ENCODE peak calls at places on chromosomes 1 and 21, in ten cellular contexts. N is tibial artery; J is CD8-positive, alpha-beta T cell; M is fibroblast of the aortic adventitia; O is AG10803; D is neural crest cell; C is astrocyte; H is uterus; Q is GM06990; F is left lung. P is an unnamed sample.

GRCh38 chr21:36403713-36404112 is 18.5 kb downstream of the CHAF1B start:
- DNase-seq in F (no peak), H (no peak), O (no peak), N (no peak), J (no peak), C (no peak), Q (no peak), D (no peak), M (no peak), P (no peak)

GRCh38 chr1:102919659-102920058 is 188.7 kb downstream of the COL11A1 start:
- DNase-seq in D (no peak), J (no peak), N (no peak), F (no peak), C (peak; percentile 77), M (peak; percentile 50), O (peak; percentile 22), Q (no peak), H (no peak), P (no peak)

GRCh38 chr1:116972676-116973035 is 28.9 kb upstream of the CD101 start:
- DNase-seq in M (no peak), Q (no peak), J (no peak), N (no peak), O (no peak), C (peak; percentile 51), F (no peak), D (no peak), H (no peak), P (no peak)

GRCh38 chr1:10835423-10836421 is 39.3 kb upstream of the CASZ1 start:
- DNase-seq in C (peak; percentile 32), Q (peak; percentile 23), D (peak; percentile 79), O (peak; percentile 6), J (no peak), N (no peak), H (peak; percentile 60), M (peak; percentile 8), F (peak; percentile 83), P (no peak)

GRCh38 chr1:245648749-245649517 is 494.1 kb downstream of the KIF26B start:
- DNase-seq in F (no peak), O (no peak), J (no peak), D (no peak), M (no peak), Q (peak; percentile 41), C (no peak), N (no peak), H (no peak), P (no peak)

GRCh38 chr21:39079617-39080016 is 103.6 kb downstream of the PSMG1 start:
- DNase-seq in D (no peak), M (no peak), Q (no peak), H (no peak), N (peak; percentile 86), J (no peak), O (no peak), F (peak; percentile 95), C (peak; percentile 21), P (no peak)

GRCh38 chr1:99737016-99737415 is 29.4 kb downstream of the FRRS1 start:
- DNase-seq in O (peak; percentile 75), D (no peak), C (peak; percentile 53), H (peak; percentile 28), F (no peak), M (peak; percentile 78), N (no peak), J (no peak), Q (no peak), P (peak; percentile 26)

GRCh38 chr1:2547210-2548067 is 8.7 kb upstream of the TNFRSF14 start:
- DNase-seq in D (peak; percentile 24), O (no peak), F (no peak), Q (peak; percentile 80), C (no peak), M (no peak), H (no peak), J (peak; percentile 69), N (no peak), P (no peak)

GRCh38 chr1:231605389-231606100 is 21.0 kb upstream of the DISC1 start:
- DNase-seq in M (peak; percentile 28), F (no peak), J (no peak), O (no peak), Q (no peak), C (no peak), N (no peak), D (no peak), H (no peak), P (no peak)

GRCh38 chr1:77039739-77040138 is 172.5 kb downstream of the ST6GALNAC5 start:
- DNase-seq in J (no peak), Q (no peak), O (peak; percentile 97), H (peak; percentile 58), D (no peak), M (peak; percentile 72), N (no peak), C (peak; percentile 98), F (no peak), P (peak; percentile 89)

GRCh38 chr1:201245082-201245481 is 38.2 kb upstream of the PKP1 start:
- DNase-seq in F (no peak), O (no peak), C (no peak), D (no peak), J (no peak), H (no peak), N (no peak), Q (no peak), M (no peak), P (no peak)

DNA sequence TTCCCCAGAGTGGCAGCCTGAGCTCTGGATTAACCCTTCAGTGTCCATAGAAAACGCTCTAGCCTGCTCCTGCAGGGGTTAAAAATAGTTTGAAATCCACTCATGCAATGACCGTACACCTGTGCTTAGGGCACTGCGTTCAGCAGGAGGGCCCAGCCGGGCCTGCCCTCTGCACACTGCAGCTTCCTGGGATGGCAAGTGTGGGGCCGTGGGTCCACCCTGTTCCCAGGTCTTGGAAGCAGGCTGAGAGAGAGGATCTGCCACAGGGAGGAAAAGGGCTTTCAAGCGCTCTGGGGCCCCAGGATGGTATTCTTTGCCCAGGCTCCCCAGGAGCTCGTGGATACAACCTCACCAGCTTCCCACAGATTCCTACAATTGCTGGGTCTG is 1.5 kb upstream of the S100B start:
- DNase-seq in M (no peak), H (no peak), Q (no peak), N (no peak), C (no peak), O (no peak), F (no peak), J (no peak), D (no peak), P (no peak)
- TF ChIP-seq CTCF in M (no peak), H (no peak), Q (no peak), N (no peak), C (no peak), O (no peak), F (no peak), J (no peak), D (no peak), P (no peak)

GRCh38 chr1:214544791-214545190 is 6.6 kb downstream of the PTPN14 start:
- DNase-seq in D (no peak), C (no peak), H (no peak), Q (no peak), J (no peak), F (no peak), M (no peak), N (no peak), O (no peak), P (no peak)
- TF ChIP-seq CTCF in D (no peak), C (no peak), H (no peak), Q (no peak), J (no peak), F (no peak), M (no peak), N (no peak), O (no peak), P (no peak)

GRCh38 chr1:113786055-113786454 is 26.2 kb downstream of the RSBN1 start:
- DNase-seq in C (no peak), D (no peak), Q (no peak), J (no peak), O (no peak), N (no peak), F (no peak), H (no peak), M (no peak), P (no peak)
- TF ChIP-seq CTCF in C (no peak), D (no peak), Q (no peak), J (no peak), O (no peak), N (no peak), F (no peak), H (no peak), M (no peak), P (no peak)

GRCh38 chr1:29906927-29907326 is 670.6 kb downstream of the PTPRU start:
- DNase-seq in C (no peak), N (no peak), D (no peak), J (no peak), Q (no peak), M (no peak), H (no peak), O (no peak), F (no peak), P (no peak)

GRCh38 chr1:29916656-29917369 is 680.5 kb downstream of the PTPRU start:
- DNase-seq in C (no peak), N (no peak), D (no peak), Q (no peak), J (no peak), H (no peak), M (no peak), O (no peak), F (no peak), P (no peak)

DNA sequence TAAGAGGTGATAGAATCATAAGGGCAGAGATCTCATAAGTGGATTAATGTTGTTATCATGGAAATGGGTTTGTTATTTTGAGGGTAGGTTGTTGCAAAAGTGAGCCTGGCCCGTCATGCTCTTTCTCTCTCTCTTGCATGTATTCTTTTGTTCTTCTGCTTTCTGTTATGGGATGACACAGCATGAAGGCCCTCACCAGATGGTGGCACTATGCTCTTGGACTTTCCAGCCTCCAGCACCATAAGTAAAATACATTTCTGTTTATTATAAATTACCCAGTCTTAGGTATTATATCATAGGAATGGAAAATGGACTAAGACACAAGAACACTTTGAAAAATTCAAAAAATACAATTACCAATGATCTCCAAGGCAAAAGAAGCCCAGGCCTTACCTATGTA is 676.1 kb downstream of the PTPRU start:
- DNase-seq in D (no peak), J (no peak), M (peak; percentile 63), C (peak; percentile 14), N (no peak), Q (no peak), O (peak; percentile 34), F (no peak), H (no peak), P (no peak)
- TF ChIP-seq CTCF in D (peak; percentile 38), J (no peak), M (peak; percentile 50), C (peak; percentile 39), N (no peak), Q (peak; percentile 48), O (peak; percentile 54), F (no peak), H (no peak), P (peak; percentile 44)

GRCh38 chr1:150971583-150972416 is 2.8 kb downstream of the CERS2 start:
- DNase-seq in Q (no peak), H (no peak), M (no peak), N (no peak), O (no peak), J (no peak), F (no peak), C (no peak), D (no peak), P (no peak)
- TF ChIP-seq CTCF in Q (peak; percentile 13), H (no peak), M (peak; percentile 16), N (no peak), O (peak; percentile 3), J (peak; percentile 15), F (no peak), C (no peak), D (no peak), P (no peak)

GRCh38 chr1:18710002-18710401 is 79.4 kb downstream of the PAX7 start:
- DNase-seq in N (no peak), D (no peak), C (no peak), O (no peak), J (no peak), Q (no peak), F (no peak), M (no peak), H (no peak), P (no peak)
- TF ChIP-seq CTCF in N (no peak), D (no peak), C (no peak), O (no peak), J (no peak), Q (no peak), F (no peak), M (no peak), H (no peak), P (no peak)